ENCODE peak calls at places on chromosomes 11 and 22, in ten cellular contexts. O is GM23338, Y is HFF-Myc, M is GM12878, Q is Panc1, E is HepG2, A is astrocyte of the spinal cord, I is body of pancreas, K is heart right ventricle, T is upper lobe of right lung. V is an unnamed sample.
A peak's percentile ranks its signal among the peaks of the same experiment; 100 is the strongest.

GRCh38 chr11:68659158-68659921 is 25.0 kb upstream of the GAL start:
- DNase-seq in A (peak; percentile 98), E (peak; percentile 55), O (no peak), Y (peak; percentile 96), I (peak; percentile 51), T (no peak), M (no peak), K (peak; percentile 70), Q (peak; percentile 13), V (no peak)

GRCh38 chr22:43317252-43317651 is 25.9 kb downstream of the SCUBE1 start:
- DNase-seq in I (no peak), A (no peak), E (no peak), T (no peak), K (no peak), Y (no peak), Q (no peak), M (no peak), O (no peak), V (no peak)

GRCh38 chr11:17739945-17740338 is 5.4 kb downstream of the KCNC1 start:
- DNase-seq in K (no peak), T (peak; percentile 49), M (no peak), I (peak; percentile 6), O (no peak), Y (no peak), Q (no peak), E (no peak), A (no peak), V (no peak)

GRCh38 chr11:72951815-72952340 is 137.7 kb downstream of the ATG16L2 start:
- DNase-seq in K (no peak), E (no peak), I (no peak), M (peak; percentile 49), O (no peak), A (no peak), T (no peak), Q (no peak), Y (no peak), V (peak; percentile 64)

GRCh38 chr11:57778318-57779037 is 16.9 kb downstream of the CTNND1 start:
- DNase-seq in T (peak; percentile 92), K (peak; percentile 88), Y (peak; percentile 98), E (peak; percentile 99), M (no peak), Q (peak; percentile 78), O (peak; percentile 96), A (peak; percentile 98), I (peak; percentile 94), V (no peak)

GRCh38 chr11:117456027-117456720 is 128.5 kb downstream of the CEP164 start:
- DNase-seq in Q (no peak), Y (no peak), A (no peak), I (no peak), K (no peak), T (no peak), E (no peak), M (peak; percentile 71), O (no peak), V (peak; percentile 88)

GRCh38 chr22:27780161-27780575 is 21.4 kb downstream of the MN1 start:
- DNase-seq in A (no peak), I (no peak), E (no peak), Q (no peak), O (peak; percentile 86), M (no peak), T (no peak), Y (no peak), K (peak; percentile 35), V (no peak)

GRCh38 chr11:63766501-63767270 is 1.9 kb downstream of the ZFTA start:
- DNase-seq in O (no peak), A (no peak), T (no peak), K (no peak), M (no peak), I (no peak), Q (no peak), Y (no peak), E (peak; percentile 47), V (no peak)

GRCh38 chr22:17951315-17951714 is 73.0 kb downstream of the MICAL3 start:
- DNase-seq in M (no peak), I (no peak), A (no peak), Y (no peak), O (no peak), T (no peak), K (no peak), Q (no peak), E (peak; percentile 50), V (no peak)

GRCh38 chr11:87097582-87097981 is 59.8 kb downstream of the TMEM135 start:
- DNase-seq in E (peak; percentile 87), K (no peak), Y (no peak), A (peak; percentile 18), I (peak; percentile 47), T (no peak), O (peak; percentile 86), M (no peak), Q (peak; percentile 41), V (peak; percentile 41)

GRCh38 chr11:58334708-58335107 is 24.2 kb downstream of the OR5B17 start:
- DNase-seq in K (no peak), Q (no peak), T (no peak), Y (peak; percentile 19), O (no peak), M (no peak), A (peak; percentile 87), E (no peak), I (no peak), V (no peak)

GRCh38 chr11:114218508-114218907 is 77.7 kb upstream of the NNMT start:
- DNase-seq in O (no peak), Y (no peak), E (no peak), K (no peak), A (no peak), Q (no peak), M (no peak), I (no peak), T (no peak), V (no peak)

GRCh38 chr22:21921184-21921721 is 31.4 kb downstream of the PPM1F start:
- DNase-seq in E (no peak), K (no peak), Q (no peak), A (no peak), Y (no peak), O (peak; percentile 55), I (no peak), M (no peak), T (no peak), V (no peak)

GRCh38 chr11:27362749-27363575 is at the start of gene CCDC34:
- DNase-seq in Y (peak; percentile 67), O (peak; percentile 98), M (peak; percentile 48), T (peak; percentile 95), A (peak; percentile 94), I (peak; percentile 94), E (peak; percentile 87), Q (peak; percentile 46), K (peak; percentile 93), V (peak; percentile 96)

GRCh38 chr22:24474221-24474620 is 20.9 kb upstream of the UPB1 start:
- DNase-seq in T (no peak), Q (no peak), E (peak; percentile 64), M (no peak), O (no peak), Y (peak; percentile 67), I (no peak), A (peak; percentile 89), K (no peak), V (no peak)

GRCh38 chr11:125955856-125956255 is 10.0 kb downstream of the VSIG10L2 start:
- DNase-seq in I (no peak), T (no peak), O (no peak), Q (no peak), A (no peak), K (no peak), E (no peak), Y (no peak), M (no peak), V (no peak)

GRCh38 chr22:44037519-44038370 is 13.6 kb downstream of the PARVB start:
- DNase-seq in E (no peak), M (no peak), T (no peak), I (no peak), K (no peak), Y (peak; percentile 93), O (no peak), Q (peak; percentile 84), A (peak; percentile 93), V (no peak)

GRCh38 chr11:441418-442274 is at the start of gene ANO9:
- DNase-seq in Q (no peak), E (peak; percentile 39), O (peak; percentile 77), T (peak; percentile 88), M (no peak), Y (no peak), K (no peak), A (no peak), I (peak; percentile 82), V (peak; percentile 80)

GRCh38 chr11:77198440-77198849 is 70.4 kb downstream of the MYO7A start:
- DNase-seq in Q (no peak), I (peak; percentile 9), T (peak; percentile 53), O (peak; percentile 87), K (no peak), A (no peak), E (peak; percentile 41), M (no peak), Y (peak; percentile 11), V (peak; percentile 52)
- TF ChIP-seq CTCF in Q (no peak), I (no peak), T (no peak), O (peak; percentile 77), K (peak; percentile 23), A (peak; percentile 44), E (peak; percentile 63), M (no peak), Y (peak; percentile 53), V (peak; percentile 42)

DNA sequence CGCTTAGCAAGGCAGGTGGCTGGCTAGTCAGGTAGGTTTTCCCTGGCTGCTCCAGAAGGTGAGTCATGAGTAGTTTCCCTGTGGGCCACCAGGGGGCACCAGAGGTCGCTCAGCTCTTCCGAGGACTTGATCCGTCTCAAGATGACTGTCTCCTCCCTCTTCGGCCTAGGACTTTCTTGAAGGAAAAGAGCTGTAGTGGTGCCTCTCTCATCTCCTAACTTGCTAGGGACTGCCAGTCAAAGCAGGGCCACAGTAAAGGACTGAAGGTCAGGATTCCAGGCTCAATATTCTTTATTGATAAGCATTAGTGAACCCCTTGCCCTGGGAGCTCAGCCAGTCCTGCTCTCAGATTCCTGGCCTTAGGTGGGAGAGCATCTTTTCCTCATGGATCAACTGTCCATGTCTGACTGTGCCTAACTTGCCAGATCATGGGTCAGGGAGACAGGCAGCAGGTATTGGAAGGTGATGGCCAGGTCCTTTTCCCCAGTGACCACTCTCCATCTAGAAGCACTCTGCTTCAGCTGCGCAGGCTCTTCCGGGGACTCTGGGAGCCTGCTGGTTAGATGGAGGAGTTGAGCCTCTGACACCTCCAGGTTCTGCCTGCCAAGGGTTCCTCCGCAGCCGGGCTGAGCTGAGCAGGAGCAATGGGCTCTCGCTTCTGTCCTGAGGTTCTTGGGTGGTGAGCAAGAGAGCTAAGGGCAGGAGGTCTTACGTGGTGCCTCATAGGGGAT is 1.9 kb downstream of the POLD4 start:
- DNase-seq in M (no peak), Q (no peak), Y (no peak), K (peak; percentile 59), I (peak; percentile 82), A (peak; percentile 78), O (peak; percentile 90), E (no peak), T (peak; percentile 77), V (peak; percentile 90)
- H3K4me3 ChIP-seq in M (peak overlapping the region; percentile 98), Q (no peak overlapping the region), Y (no peak overlapping the region), K (no peak overlapping the region), I (no peak overlapping the region), A (no peak overlapping the region), O (no peak overlapping the region), E (no peak overlapping the region), T (peak overlapping the region; percentile 84), V (peak overlapping the region; percentile 60)

GRCh38 chr11:7548659-7549283 is 35.0 kb downstream of the PPFIBP2 start:
- DNase-seq in I (peak; percentile 28), T (no peak), M (no peak), Y (no peak), Q (no peak), A (no peak), K (no peak), O (peak; percentile 87), E (peak; percentile 25), V (peak; percentile 73)
- TF ChIP-seq CTCF in I (peak; percentile 43), T (peak; percentile 30), M (peak; percentile 74), Y (peak; percentile 32), Q (peak; percentile 71), A (peak; percentile 9), K (peak; percentile 35), O (peak; percentile 78), E (peak; percentile 83), V (peak; percentile 79)

GRCh38 chr11:15227011-15227410 is 112.3 kb downstream of the INSC start:
- DNase-seq in O (no peak), T (no peak), A (no peak), Y (no peak), Q (no peak), K (no peak), E (no peak), I (no peak), M (no peak), V (no peak)
- H3K4me3 ChIP-seq in O (no peak overlapping the region), T (no peak overlapping the region), A (no peak overlapping the region), Y (no peak overlapping the region), Q (no peak overlapping the region), K (no peak overlapping the region), E (no peak overlapping the region), I (no peak overlapping the region), M (no peak overlapping the region), V (no peak overlapping the region)